ENCODE peak calls at places on chromosomes 1 and 21, in eight cellular contexts. N is psoas muscle, X is Peyer's patch, B is upper lobe of right lung, M is adrenal gland, R is left ventricle myocardium inferior, S is PC-9, G is neural progenitor cell. J is an unnamed sample.

GRCh38 chr1:147768582-147768981 is 8.2 kb upstream of the GJA5 start:
- DNase-seq in X (no peak), G (no peak), M (no peak), R (no peak), N (no peak), B (no peak), S (no peak), J (no peak)

GRCh38 chr1:97006044-97006676 is 284.6 kb downstream of the PTBP2 start:
- DNase-seq in X (no peak), M (no peak), N (no peak), R (peak; percentile 15), S (no peak), G (no peak), B (no peak), J (no peak)

GRCh38 chr1:85259866-85260345 is 444 bp upstream of the C1orf52 start:
- DNase-seq in B (no peak), S (no peak), N (no peak), G (no peak), R (no peak), X (no peak), M (peak; percentile 63), J (no peak)

GRCh38 chr1:63817152-63817667 is 43.4 kb downstream of the ROR1 start:
- DNase-seq in R (no peak), B (no peak), G (no peak), N (no peak), X (no peak), M (no peak), S (no peak), J (no peak)

GRCh38 chr1:7615138-7615537 is 156.0 kb upstream of the VAMP3 start:
- DNase-seq in S (no peak), R (no peak), X (no peak), B (no peak), G (no peak), M (no peak), N (no peak), J (no peak)

GRCh38 chr1:78591971-78592370 is 28.3 kb upstream of the IFI44L start:
- DNase-seq in G (no peak), N (no peak), M (no peak), B (no peak), R (no peak), X (no peak), S (no peak), J (no peak)

GRCh38 chr1:42266253-42267135 is 68.5 kb downstream of the FOXJ3 start:
- DNase-seq in R (no peak), X (no peak), S (peak; percentile 85), N (no peak), G (peak; percentile 2), B (no peak), M (no peak), J (no peak)

GRCh38 chr1:54986532-54986931 is 6.1 kb downstream of the TMEM61 start:
- DNase-seq in M (no peak), X (no peak), B (no peak), G (no peak), R (no peak), N (no peak), S (no peak), J (no peak)

GRCh38 chr1:57949168-57949567 is 525.3 kb upstream of the DAB1 start:
- DNase-seq in N (no peak), B (no peak), M (no peak), X (no peak), G (no peak), R (no peak), S (no peak), J (no peak)

GRCh38 chr1:157116735-157117103 is 17.1 kb upstream of the ETV3L start:
- DNase-seq in G (no peak), S (no peak), X (no peak), N (no peak), M (no peak), R (no peak), B (no peak), J (no peak)

GRCh38 chr1:47650606-47651005 is 212.8 kb downstream of the FOXD2 start:
- DNase-seq in R (no peak), S (no peak), N (no peak), M (peak; percentile 6), B (no peak), X (no peak), G (no peak), J (no peak)

GRCh38 chr21:38756746-38757145 is 49.0 kb upstream of the ETS2 start:
- DNase-seq in G (no peak), N (no peak), X (no peak), R (no peak), B (no peak), S (no peak), M (no peak), J (no peak)

GRCh38 chr1:195717651-195718050 is 890.6 kb downstream of the KCNT2 start:
- DNase-seq in M (no peak), X (no peak), G (peak; percentile 21), B (no peak), N (no peak), S (no peak), R (no peak), J (no peak)

GRCh38 chr1:201399352-201400126 is 415 bp upstream of the LAD1 start:
- DNase-seq in R (no peak), X (peak; percentile 78), S (peak; percentile 70), M (no peak), N (no peak), B (peak; percentile 87), G (peak; percentile 66), J (no peak)

GRCh38 chr21:41933259-41934079 is 20.3 kb downstream of the C2CD2 start:
- DNase-seq in B (no peak), M (peak; percentile 69), G (no peak), X (no peak), R (no peak), N (no peak), S (no peak), J (no peak)

GRCh38 chr1:180498594-180498993 is 3.8 kb downstream of the ACBD6 start:
- DNase-seq in M (no peak), N (no peak), R (no peak), G (no peak), S (no peak), X (no peak), B (no peak), J (no peak)

GRCh38 chr1:154404984-154405761 is at the start of gene IL6R:
- DNase-seq in R (peak; percentile 94), X (peak; percentile 95), B (peak; percentile 97), S (peak; percentile 88), G (peak; percentile 89), M (peak; percentile 96), N (peak; percentile 97), J (peak; percentile 80)

GRCh38 chr21:36929622-36930021 is 36.8 kb downstream of the HLCS start:
- DNase-seq in R (no peak), S (no peak), X (no peak), B (no peak), M (peak; percentile 64), N (no peak), G (peak; percentile 16), J (no peak)

GRCh38 chr1:234608720-234609527 is 1.1 kb downstream of the IRF2BP2 start:
- DNase-seq in M (peak; percentile 81), B (peak; percentile 83), S (no peak), G (peak; percentile 72), X (peak; percentile 77), N (peak; percentile 65), R (peak; percentile 40), J (peak; percentile 64)

GRCh38 chr1:31412732-31413404 is at the start of gene SERINC2:
- DNase-seq in N (peak; percentile 35), R (no peak), X (peak; percentile 60), G (peak; percentile 68), M (no peak), S (no peak), B (peak; percentile 81), J (peak; percentile 19)

GRCh38 chr1:2009297-2010053 is 5.9 kb upstream of the CFAP74 start:
- DNase-seq in N (no peak), M (no peak), S (no peak), B (no peak), R (no peak), G (no peak), X (no peak), J (no peak)

DNA sequence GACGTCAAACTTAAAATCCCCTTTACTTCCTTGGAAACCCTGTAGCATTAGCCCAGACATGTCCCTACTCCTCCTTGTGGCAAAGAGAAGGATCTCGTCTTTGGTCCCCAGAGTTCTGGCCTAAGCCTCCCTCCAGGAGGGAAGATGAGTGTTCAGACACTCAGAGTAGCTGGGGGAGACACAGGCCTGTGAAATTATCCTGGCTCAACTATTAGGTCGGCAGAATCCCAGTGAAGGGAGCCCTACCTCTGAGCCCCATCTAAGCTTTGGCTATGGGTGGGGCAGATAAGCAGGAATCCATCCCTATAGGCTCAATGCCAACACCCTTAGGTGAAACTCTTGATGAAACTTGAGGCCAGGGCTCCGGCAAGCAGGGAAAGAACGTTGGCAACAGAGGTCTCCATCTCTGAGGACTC is 1.7 kb upstream of the SFN start:
- DNase-seq in N (no peak), R (no peak), X (no peak), S (peak; percentile 84), M (no peak), B (no peak), G (peak; percentile 35), J (no peak)
- TF ChIP-seq CTCF in N (no peak), R (no peak), X (no peak), S (no peak), M (no peak), B (no peak), G (peak; percentile 30), J (no peak)

GRCh38 chr1:176770066-176770465 is 307.1 kb downstream of the PAPPA2 start:
- DNase-seq in N (no peak), X (no peak), M (no peak), R (no peak), G (no peak), B (no peak), S (no peak), J (no peak)
- H3K27ac ChIP-seq in N (no peak overlapping the region), X (no peak overlapping the region), M (no peak overlapping the region), R (no peak overlapping the region), G (no peak overlapping the region), B (no peak overlapping the region), S (no peak overlapping the region), J (no peak overlapping the region)

GRCh38 chr21:44298301-44298700 is 1.6 kb upstream of the PFKL start:
- DNase-seq in R (no peak), G (no peak), S (no peak), N (no peak), M (no peak), X (no peak), B (no peak), J (no peak)
- TF ChIP-seq CTCF in R (no peak), G (no peak), S (no peak), N (no peak), M (no peak), X (peak; percentile 39), B (no peak), J (no peak)

GRCh38 chr1:84250668-84251067 is 50.8 kb upstream of the SAMD13 start:
- DNase-seq in G (no peak), S (no peak), R (no peak), B (no peak), M (no peak), N (no peak), X (no peak), J (no peak)

GRCh38 chr1:84246228-84246627 is 55.3 kb upstream of the SAMD13 start:
- DNase-seq in M (no peak), R (no peak), X (no peak), B (no peak), N (no peak), G (no peak), S (no peak), J (no peak)

GRCh38 chr1:84245566-84245965 is 55.9 kb upstream of the SAMD13 start:
- DNase-seq in B (no peak), G (no peak), M (no peak), S (no peak), R (no peak), N (no peak), X (no peak), J (no peak)

GRCh38 chr1:84253041-84253440 is 48.5 kb upstream of the SAMD13 start:
- DNase-seq in M (no peak), N (no peak), G (no peak), X (no peak), S (no peak), B (no peak), R (no peak), J (no peak)

GRCh38 chr1:84247425-84248220 is 53.9 kb upstream of the SAMD13 start:
- DNase-seq in G (no peak), B (no peak), R (no peak), S (peak; percentile 96), N (no peak), X (peak; percentile 56), M (no peak), J (no peak)
- H3K27ac ChIP-seq in G (no peak overlapping the region), B (no peak overlapping the region), R (no peak overlapping the region), S (peak overlapping the region; percentile 73), N (no peak overlapping the region), X (peak overlapping the region; percentile 65), M (no peak overlapping the region), J (no peak overlapping the region)

J was measured in CD4-positive, alpha-beta T cell.